ENCODE peak calls at places on chromosomes 12 and 14, in nine cellular contexts. H, I, L, V, O, T, B, U and F are unnamed samples.

GRCh38 chr12:116881325-116881866 is at the start of gene HRK:
- DNase-seq in H (no peak), I (no peak), L (no peak), V (no peak), O (no peak), T (peak), B (peak), U (no peak), F (no peak)

GRCh38 chr12:14846042-14846587 is 2.8 kb upstream of the ART4 start:
- DNase-seq in H (no peak), I (no peak), L (no peak), V (no peak), O (no peak), T (no peak), B (no peak), U (no peak), F (no peak)

GRCh38 chr14:71702799-71703198 is 229.4 kb upstream of the RGS6 start:
- DNase-seq in H (no peak), I (no peak), L (no peak), V (no peak), O (no peak), T (no peak), B (no peak), U (no peak), F (no peak)

GRCh38 chr14:23550827-23551265 is 719 bp downstream of the ZFHX2 start:
- DNase-seq in H (no peak), I (no peak), L (no peak), V (no peak), O (no peak), T (peak), B (no peak), U (no peak), F (no peak)

GRCh38 chr14:21072102-21072501 is 2.0 kb downstream of the ARHGEF40 start:
- DNase-seq in H (no peak), I (no peak), L (no peak), V (no peak), O (no peak), T (peak), B (no peak), U (no peak), F (no peak)

GRCh38 chr12:124680863-124681778 is 113.7 kb upstream of the NCOR2 start:
- DNase-seq in H (no peak), I (no peak), L (no peak), V (no peak), O (peak), T (peak), B (peak), U (no peak), F (peak)

GRCh38 chr14:68978550-68978911 is 571 bp downstream of the ACTN1 start:
- DNase-seq in H (no peak), I (peak), L (no peak), V (peak), O (no peak), T (peak), B (peak), U (no peak), F (peak)

GRCh38 chr14:77039285-77040058 is 11.0 kb upstream of the IRF2BPL start:
- DNase-seq in H (no peak), I (no peak), L (no peak), V (peak), O (no peak), T (no peak), B (no peak), U (no peak), F (no peak)

GRCh38 chr12:120229583-120230325 is 28.8 kb upstream of the RPLP0 start:
- DNase-seq in H (no peak), I (no peak), L (no peak), V (no peak), O (no peak), T (peak), B (no peak), U (no peak), F (no peak)

GRCh38 chr12:7039403-7039802 is 21.1 kb upstream of the C1S start:
- DNase-seq in H (no peak), I (no peak), L (no peak), V (no peak), O (no peak), T (no peak), B (no peak), U (no peak), F (no peak)

GRCh38 chr14:85528080-85528881 is 1.7 kb upstream of the FLRT2 start:
- DNase-seq in H (no peak), I (peak), L (no peak), V (peak), O (no peak), T (no peak), B (no peak), U (no peak), F (no peak)

GRCh38 chr14:94361682-94362081 is 26.7 kb downstream of the SERPINA1 start:
- DNase-seq in H (no peak), I (peak), L (no peak), V (no peak), O (no peak), T (no peak), B (no peak), U (no peak), F (no peak)

GRCh38 chr12:49827351-49828099 is 688 bp downstream of the NCKAP5L start:
- DNase-seq in H (peak), I (peak), L (no peak), V (peak), O (peak), T (peak), B (peak), U (no peak), F (no peak)

GRCh38 chr14:103879118-103879569 is 31.8 kb upstream of the PPP1R13B start:
- DNase-seq in H (no peak), I (no peak), L (no peak), V (no peak), O (no peak), T (no peak), B (no peak), U (no peak), F (no peak)

GRCh38 chr14:71556730-71557129 is 375.5 kb upstream of the RGS6 start:
- DNase-seq in H (no peak), I (no peak), L (no peak), V (no peak), O (no peak), T (no peak), B (no peak), U (no peak), F (no peak)

GRCh38 chr14:47678157-47678556 is 2.8 kb upstream of the MDGA2 start:
- DNase-seq in H (no peak), I (no peak), L (no peak), V (no peak), O (no peak), T (no peak), B (no peak), U (no peak), F (no peak)